ENCODE peak calls at places on chromosomes 11 and 22, in four cellular contexts. G is spleen, L is left ventricle myocardium inferior, O is heart right ventricle. D is an unnamed sample.
A peak's percentile ranks its signal among the peaks of the same experiment; 100 is the strongest.

GRCh38 chr22:23913306-23913660 is 19.1 kb downstream of the MIF start:
- DNase-seq in G (no peak), L (no peak), O (no peak), D (peak; percentile 81)

GRCh38 chr11:73554677-73555320 is 43.1 kb downstream of the FAM168A start:
- DNase-seq in G (no peak), L (no peak), O (no peak), D (no peak)

GRCh38 chr11:94885133-94885532 is 88.2 kb downstream of the CWC15 start:
- DNase-seq in G (no peak), L (no peak), O (no peak), D (no peak)

GRCh38 chr11:19740586-19740985 is 27.9 kb downstream of the NAV2 start:
- DNase-seq in G (no peak), L (no peak), O (no peak), D (no peak)

GRCh38 chr11:123428221-123428631 is 1.8 kb upstream of the GRAMD1B start:
- DNase-seq in G (no peak), L (no peak), O (no peak), D (no peak)

GRCh38 chr22:46564084-46564714 is 26.8 kb upstream of the CELSR1 start:
- DNase-seq in G (no peak), L (peak; percentile 53), O (no peak), D (no peak)

GRCh38 chr11:103031834-103032233 is 60.1 kb downstream of the DCUN1D5 start:
- DNase-seq in G (no peak), L (no peak), O (no peak), D (no peak)

GRCh38 chr11:26841818-26842457 is 120.1 kb upstream of the SLC5A12 start:
- DNase-seq in G (no peak), L (no peak), O (no peak), D (no peak)

GRCh38 chr11:131993291-131993690 is 622.9 kb downstream of the NTM start:
- DNase-seq in G (no peak), L (no peak), O (no peak), D (no peak)

GRCh38 chr11:57643802-57644201 is 5.9 kb downstream of the YPEL4 start:
- DNase-seq in G (no peak), L (no peak), O (no peak), D (no peak)

GRCh38 chr11:72812968-72813739 is 1.1 kb upstream of the ATG16L2 start:
- DNase-seq in G (peak; percentile 85), L (peak; percentile 52), O (no peak), D (no peak)

GRCh38 chr11:37109205-37109585 is 511.2 kb upstream of the RAG2 start:
- DNase-seq in G (no peak), L (no peak), O (no peak), D (no peak)

GRCh38 chr11:15577519-15577918 is 462.8 kb downstream of the INSC start:
- DNase-seq in G (no peak), L (no peak), O (no peak), D (no peak)

GRCh38 chr11:95451682-95452081 is 220.7 kb upstream of the SESN3 start:
- DNase-seq in G (no peak), L (no peak), O (no peak), D (no peak)

GRCh38 chr22:19864538-19865106 is 9.9 kb upstream of the GNB1L start:
- DNase-seq in G (no peak), L (no peak), O (no peak), D (no peak)

GRCh38 chr11:72239849-72240460 is 4.0 kb downstream of the PHOX2A start:
- DNase-seq in G (peak; percentile 85), L (peak; percentile 65), O (peak; percentile 26), D (no peak)

GRCh38 chr11:128022007-128022368 is 565.4 kb downstream of the ETS1 start:
- DNase-seq in G (no peak), L (no peak), O (no peak), D (no peak)

GRCh38 chr11:101096036-101096704 is 33.4 kb downstream of the PGR start:
- DNase-seq in G (no peak), L (peak; percentile 54), O (peak; percentile 56), D (no peak)

GRCh38 chr22:50713571-50714056 is 24.4 kb upstream of the ACR start:
- DNase-seq in G (peak; percentile 50), L (peak; percentile 15), O (no peak), D (no peak)

GRCh38 chr11:2359557-2359956 is 17.6 kb upstream of the CD81 start:
- DNase-seq in G (no peak), L (no peak), O (no peak), D (no peak)

GRCh38 chr22:22934543-22935055 is 47.0 kb downstream of the IGLL5 start:
- DNase-seq in G (peak; percentile 74), L (no peak), O (no peak), D (no peak)

GRCh38 chr11:62054484-62055121 is 69.2 kb upstream of the INCENP start:
- DNase-seq in G (peak; percentile 29), L (no peak), O (no peak), D (no peak)

GRCh38 chr11:14537134-14537599 is 17.0 kb upstream of the PSMA1 start:
- DNase-seq in G (no peak), L (no peak), O (peak; percentile 28), D (no peak)

GRCh38 chr11:123176785-123177184 is 18.3 kb downstream of the CLMP start:
- DNase-seq in G (no peak), L (no peak), O (no peak), D (no peak)

GRCh38 chr11:64331569-64332371 is 8.2 kb upstream of the CCDC88B start:
- DNase-seq in G (peak; percentile 92), L (peak; percentile 74), O (peak; percentile 68), D (no peak)

GRCh38 chr11:60767388-60767811 is 10.7 kb downstream of the MS4A15 start:
- DNase-seq in G (peak; percentile 70), L (no peak), O (no peak), D (no peak)

GRCh38 chr11:109309153-109309552 is 112.8 kb upstream of the C11orf87 start:
- DNase-seq in G (no peak), L (no peak), O (no peak), D (no peak)

GRCh38 chr22:36986242-36986821 is 32.9 kb downstream of the TST start:
- DNase-seq in G (no peak), L (no peak), O (no peak), D (no peak)

GRCh38 chr22:44042822-44043221 is 18.7 kb downstream of the PARVB start:
- DNase-seq in G (no peak), L (no peak), O (no peak), D (no peak)

GRCh38 chr22:20799449-20799848 is 25.5 kb downstream of the SERPIND1 start:
- DNase-seq in G (no peak), L (no peak), O (no peak), D (no peak)

DNA sequence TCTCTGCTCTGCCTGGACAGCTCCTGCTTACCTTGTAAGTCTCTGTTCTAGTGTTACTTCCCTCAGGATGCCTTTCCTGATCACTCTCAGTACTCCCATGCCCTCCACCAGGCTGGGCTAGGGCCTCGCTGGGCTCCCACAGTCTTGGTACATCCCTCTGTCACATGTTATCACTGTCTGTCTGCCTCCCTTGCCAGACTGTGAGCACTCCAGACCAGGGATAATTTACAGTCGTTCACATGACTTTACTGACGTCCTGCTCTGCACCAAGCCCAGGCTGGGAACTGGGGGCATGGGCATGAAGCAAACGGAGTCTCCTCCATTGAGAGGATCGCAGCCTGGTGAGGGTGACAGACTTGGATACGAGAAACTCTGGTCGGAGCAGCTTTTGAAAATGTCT is 12.4 kb downstream of the USP35 start:
- DNase-seq in G (peak; percentile 38), L (no peak), O (no peak), D (no peak)
- H3K36me3 ChIP-seq in G (no peaks in the 10 kb centered on the region), L (peaks cover 38% of the 10 kb centered on the region), O (peaks cover 65% of the 10 kb centered on the region), D (no peaks in the 10 kb centered on the region)

DNA sequence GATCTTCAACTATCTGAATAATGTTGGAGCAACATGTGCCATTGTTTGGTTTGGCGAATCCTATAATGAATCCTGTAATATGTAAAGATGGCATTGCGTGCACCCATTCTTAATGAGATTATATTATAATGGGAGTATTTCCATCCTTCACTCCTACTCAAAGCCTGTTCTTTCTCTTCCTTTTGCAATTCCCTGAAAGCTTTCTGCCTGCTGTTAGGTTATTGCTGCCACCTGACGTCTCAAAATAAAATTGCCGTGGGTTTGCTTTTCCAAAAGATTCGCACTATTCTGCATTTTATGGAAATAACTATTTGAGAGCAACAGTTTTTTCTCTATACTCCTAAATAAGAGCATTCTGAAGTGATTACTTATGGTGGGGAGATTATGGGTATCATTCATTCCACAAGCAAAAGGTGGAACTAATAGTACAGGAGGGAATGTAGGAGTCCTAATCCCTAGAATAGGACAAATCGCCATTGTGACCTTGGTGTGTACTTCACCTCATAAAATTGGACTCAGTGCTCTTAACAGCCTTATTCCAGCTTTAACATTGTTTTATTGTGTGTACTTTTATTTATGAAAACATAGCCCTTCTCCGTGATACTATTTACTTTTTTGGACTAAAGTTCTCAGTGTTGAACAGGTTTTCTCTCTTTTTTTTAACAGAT is 69.6 kb upstream of the ALKBH3 start:
- DNase-seq in G (no peak), L (no peak), O (no peak), D (no peak)
- TF ChIP-seq CTCF in G (no peak), L (peak; percentile 64), O (peak; percentile 51), D (no peak)

GRCh38 chr22:40415531-40416266 is 45.3 kb downstream of the SGSM3 start:
- DNase-seq in G (peak; percentile 89), L (no peak), O (no peak), D (no peak)

GRCh38 chr22:40413873-40414272 is 43.5 kb downstream of the SGSM3 start:
- DNase-seq in G (peak; percentile 79), L (no peak), O (no peak), D (no peak)

GRCh38 chr22:40416267-40416570 is 45.8 kb downstream of the SGSM3 start:
- DNase-seq in G (peak; percentile 75), L (no peak), O (no peak), D (no peak)

GRCh38 chr22:40414306-40414705 is 43.9 kb downstream of the SGSM3 start:
- DNase-seq in G (peak; percentile 32), L (no peak), O (no peak), D (no peak)

GRCh38 chr22:40414838-40415505 is 44.6 kb downstream of the SGSM3 start:
- DNase-seq in G (peak; percentile 85), L (no peak), O (no peak), D (no peak)
- H3K36me3 ChIP-seq in G (no peaks in the 10 kb centered on the region), L (peaks cover 64% of the 10 kb centered on the region), O (peaks cover 90% of the 10 kb centered on the region), D (no peaks in the 10 kb centered on the region)

DNA sequence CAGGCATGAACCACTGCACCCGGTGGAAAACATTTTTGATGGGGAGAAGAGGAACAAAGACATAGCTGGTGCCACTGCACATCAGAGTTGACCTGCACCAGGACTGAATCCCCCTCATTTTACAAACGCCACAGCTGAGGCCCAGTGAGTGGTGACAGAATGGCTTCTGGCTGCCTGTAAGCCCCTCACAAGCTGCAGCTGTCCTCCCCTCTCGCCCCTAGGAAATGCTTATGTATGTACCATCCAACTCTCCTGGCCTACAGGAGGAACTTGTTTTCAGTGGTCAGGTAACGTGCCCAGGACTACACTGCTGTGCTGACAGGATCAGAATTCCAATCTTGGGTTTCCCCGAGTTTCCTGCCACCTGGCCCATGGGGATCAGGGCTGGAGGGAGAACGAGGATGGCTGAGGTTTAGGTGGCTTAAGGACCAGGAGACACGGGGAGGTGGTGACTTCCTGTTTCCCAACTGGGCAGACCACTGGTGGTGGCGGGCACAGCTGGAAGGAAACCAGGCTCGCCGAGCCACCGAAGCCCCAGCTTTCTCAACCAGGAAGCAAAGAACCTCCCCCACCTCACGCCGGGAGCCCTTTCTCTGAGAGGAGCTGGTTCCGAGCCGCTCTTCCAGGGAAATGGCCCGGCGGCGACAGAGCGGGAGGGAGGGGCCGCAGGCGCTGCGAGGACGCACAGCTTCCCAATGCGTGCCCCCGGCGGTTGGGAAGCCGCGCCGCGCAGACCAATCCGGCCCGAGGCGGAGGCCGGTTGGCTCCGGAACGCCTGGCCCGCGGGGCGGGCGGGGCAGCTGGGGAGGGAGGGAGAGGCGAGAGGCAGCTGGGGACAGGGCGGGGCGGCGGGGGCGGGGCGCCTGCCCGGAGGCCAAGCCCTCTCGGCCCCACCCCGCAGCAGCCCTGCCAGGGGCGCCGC is 1.0 kb upstream of the LRFN4 start:
- DNase-seq in G (peak; percentile 98), L (peak; percentile 94), O (peak; percentile 93), D (no peak)
- TF ChIP-seq CTCF in G (peak; percentile 10), L (no peak), O (no peak), D (no peak)